ENCODE peak calls at places on chromosomes 5 and 9, in four cellular contexts. D, W, C and M are unnamed samples.

GRCh38 chr5:132013006-132013689 is 1.7 kb upstream of the ACSL6 start:
- DNase-seq in C (no peak), D (no peak), W (no peak), M (peak; percentile 6)

GRCh38 chr5:86232246-86232645 is 385.5 kb upstream of the COX7C start:
- DNase-seq in W (no peak), C (peak; percentile 60), D (no peak), M (no peak)

GRCh38 chr5:71533142-71533541 is 54.0 kb upstream of the MCCC2 start:
- DNase-seq in D (no peak), W (peak; percentile 23), C (no peak), M (no peak)

GRCh38 chr9:95333426-95333825 is 15.9 kb upstream of the FANCC start:
- DNase-seq in D (no peak), W (peak; percentile 74), C (no peak), M (no peak)

GRCh38 chr9:312596-313320 is 98.1 kb downstream of the DOCK8 start:
- DNase-seq in C (peak; percentile 52), D (no peak), W (no peak), M (no peak)

GRCh38 chr9:3467593-3468219 is 58.1 kb downstream of the RFX3 start:
- DNase-seq in C (peak; percentile 45), D (peak; percentile 73), W (peak; percentile 68), M (peak; percentile 60)

GRCh38 chr5:85648495-85648894 is 969.2 kb upstream of the COX7C start:
- DNase-seq in C (no peak), D (no peak), W (no peak), M (no peak)

GRCh38 chr5:40688127-40688756 is 8.5 kb downstream of the PTGER4 start:
- DNase-seq in C (peak; percentile 81), D (peak; percentile 67), W (peak; percentile 79), M (peak; percentile 76)

GRCh38 chr5:89200899-89201298 is 317.9 kb upstream of the MEF2C start:
- DNase-seq in C (no peak), W (no peak), D (no peak), M (no peak)

GRCh38 chr5:117161718-117162386 is 587.2 kb upstream of the SEMA6A start:
- DNase-seq in D (no peak), C (no peak), W (no peak), M (no peak)

GRCh38 chr9:105647595-105648349 is 14.5 kb upstream of the TAL2 start:
- DNase-seq in D (no peak), C (no peak), W (peak; percentile 52), M (peak; percentile 48)

GRCh38 chr5:73812962-73813588 is 187.1 kb downstream of the ARHGEF28 start:
- DNase-seq in W (peak; percentile 34), D (no peak), C (no peak), M (no peak)

GRCh38 chr5:139287890-139288635 is 5.5 kb upstream of the MATR3 start:
- DNase-seq in W (no peak), C (no peak), D (no peak), M (no peak)

GRCh38 chr5:168015506-168015905 is 275.9 kb upstream of the WWC1 start:
- DNase-seq in D (no peak), C (no peak), W (peak; percentile 68), M (no peak)

GRCh38 chr9:87116492-87116891 is 169.2 kb upstream of the GAS1 start:
- DNase-seq in D (no peak), C (no peak), W (no peak), M (no peak)

GRCh38 chr5:39015743-39016586 is 58.2 kb downstream of the RICTOR start:
- DNase-seq in C (no peak), D (no peak), W (peak; percentile 77), M (peak; percentile 36)

GRCh38 chr9:135123735-135124134 is 36.3 kb downstream of the OLFM1 start:
- DNase-seq in D (no peak), C (no peak), W (no peak), M (no peak)

GRCh38 chr9:137034709-137035506 is 3.0 kb upstream of the FUT7 start:
- DNase-seq in D (peak; percentile 90), W (peak; percentile 71), C (peak; percentile 51), M (peak; percentile 90)